ENCODE peak calls at places on chromosome 11, in nine cellular contexts. One of them, this sample, is unnamed.

GRCh38 chr11:70699294-70700221 is 301.2 kb downstream of the CTTN start:
- DNase-seq in CD4-positive, alpha-beta T cell: no peak
- DNase-seq in fibroblast of lung: no peak
- DNase-seq in A673: no peak
- DNase-seq in upper lobe of right lung: peak; percentile 15
- DNase-seq in left lung: no peak
- DNase-seq in brain microvascular endothelial cell: no peak
- DNase-seq in ovary: no peak
- DNase-seq in psoas muscle: peak; percentile 26
- DNase-seq in this sample: peak; percentile 41

GRCh38 chr11:134049303-134049702 is 19.6 kb upstream of the JAM3 start:
- DNase-seq in CD4-positive, alpha-beta T cell: no peak
- DNase-seq in fibroblast of lung: no peak
- DNase-seq in A673: peak; percentile 27
- DNase-seq in upper lobe of right lung: peak; percentile 25
- DNase-seq in left lung: no peak
- DNase-seq in brain microvascular endothelial cell: no peak
- DNase-seq in ovary: no peak
- DNase-seq in psoas muscle: no peak
- DNase-seq in this sample: no peak

GRCh38 chr11:112810951-112811350 is 150.3 kb upstream of the NCAM1 start:
- DNase-seq in CD4-positive, alpha-beta T cell: no peak
- DNase-seq in fibroblast of lung: no peak
- DNase-seq in A673: no peak
- DNase-seq in upper lobe of right lung: no peak
- DNase-seq in left lung: no peak
- DNase-seq in brain microvascular endothelial cell: no peak
- DNase-seq in ovary: no peak
- DNase-seq in psoas muscle: no peak
- DNase-seq in this sample: no peak

GRCh38 chr11:42762348-42762747 is 549.4 kb upstream of the API5 start:
- DNase-seq in CD4-positive, alpha-beta T cell: no peak
- DNase-seq in fibroblast of lung: no peak
- DNase-seq in A673: no peak
- DNase-seq in upper lobe of right lung: no peak
- DNase-seq in left lung: no peak
- DNase-seq in brain microvascular endothelial cell: no peak
- DNase-seq in ovary: no peak
- DNase-seq in psoas muscle: no peak
- DNase-seq in this sample: no peak

GRCh38 chr11:74932169-74932568 is 16.7 kb downstream of the XRRA1 start:
- DNase-seq in CD4-positive, alpha-beta T cell: no peak
- DNase-seq in fibroblast of lung: peak; percentile 79
- DNase-seq in A673: peak; percentile 29
- DNase-seq in upper lobe of right lung: no peak
- DNase-seq in left lung: no peak
- DNase-seq in brain microvascular endothelial cell: peak; percentile 78
- DNase-seq in ovary: no peak
- DNase-seq in psoas muscle: no peak
- DNase-seq in this sample: no peak

GRCh38 chr11:92707665-92708064 is 261.8 kb upstream of the MTNR1B start:
- DNase-seq in CD4-positive, alpha-beta T cell: no peak
- DNase-seq in fibroblast of lung: peak; percentile 58
- DNase-seq in A673: no peak
- DNase-seq in upper lobe of right lung: no peak
- DNase-seq in left lung: no peak
- DNase-seq in brain microvascular endothelial cell: peak; percentile 11
- DNase-seq in ovary: no peak
- DNase-seq in psoas muscle: no peak
- DNase-seq in this sample: no peak

GRCh38 chr11:102196816-102197215 is 86.6 kb downstream of the YAP1 start:
- DNase-seq in CD4-positive, alpha-beta T cell: no peak
- DNase-seq in fibroblast of lung: no peak
- DNase-seq in A673: no peak
- DNase-seq in upper lobe of right lung: no peak
- DNase-seq in left lung: no peak
- DNase-seq in brain microvascular endothelial cell: no peak
- DNase-seq in ovary: no peak
- DNase-seq in psoas muscle: no peak
- DNase-seq in this sample: no peak

GRCh38 chr11:134905966-134906955 is 494.2 kb upstream of the B3GAT1 start:
- DNase-seq in CD4-positive, alpha-beta T cell: no peak
- DNase-seq in fibroblast of lung: no peak
- DNase-seq in A673: peak; percentile 42
- DNase-seq in upper lobe of right lung: no peak
- DNase-seq in left lung: no peak
- DNase-seq in brain microvascular endothelial cell: no peak
- DNase-seq in ovary: no peak
- DNase-seq in psoas muscle: no peak
- DNase-seq in this sample: no peak

GRCh38 chr11:35594680-35595079 is 23.6 kb upstream of the FJX1 start:
- DNase-seq in CD4-positive, alpha-beta T cell: no peak
- DNase-seq in fibroblast of lung: no peak
- DNase-seq in A673: no peak
- DNase-seq in upper lobe of right lung: no peak
- DNase-seq in left lung: no peak
- DNase-seq in brain microvascular endothelial cell: no peak
- DNase-seq in ovary: no peak
- DNase-seq in psoas muscle: no peak
- DNase-seq in this sample: no peak

GRCh38 chr11:134988495-134988894 is 576.5 kb upstream of the B3GAT1 start:
- DNase-seq in CD4-positive, alpha-beta T cell: no peak
- DNase-seq in fibroblast of lung: no peak
- DNase-seq in A673: no peak
- DNase-seq in upper lobe of right lung: no peak
- DNase-seq in left lung: no peak
- DNase-seq in brain microvascular endothelial cell: no peak
- DNase-seq in ovary: no peak
- DNase-seq in psoas muscle: no peak
- DNase-seq in this sample: no peak

GRCh38 chr11:108933630-108934029 is 268.8 kb downstream of the DDX10 start:
- DNase-seq in CD4-positive, alpha-beta T cell: no peak
- DNase-seq in fibroblast of lung: peak; percentile 85
- DNase-seq in A673: no peak
- DNase-seq in upper lobe of right lung: no peak
- DNase-seq in left lung: no peak
- DNase-seq in brain microvascular endothelial cell: peak; percentile 68
- DNase-seq in ovary: no peak
- DNase-seq in psoas muscle: no peak
- DNase-seq in this sample: no peak

GRCh38 chr11:62433553-62434301 is 14.9 kb downstream of the SCGB1A1 start:
- DNase-seq in CD4-positive, alpha-beta T cell: no peak
- DNase-seq in fibroblast of lung: no peak
- DNase-seq in A673: no peak
- DNase-seq in upper lobe of right lung: no peak
- DNase-seq in left lung: no peak
- DNase-seq in brain microvascular endothelial cell: no peak
- DNase-seq in ovary: peak; percentile 40
- DNase-seq in psoas muscle: no peak
- DNase-seq in this sample: no peak

GRCh38 chr11:116731821-116732739 is 40.7 kb downstream of the BUD13 start:
- DNase-seq in CD4-positive, alpha-beta T cell: no peak
- DNase-seq in fibroblast of lung: no peak
- DNase-seq in A673: no peak
- DNase-seq in upper lobe of right lung: peak; percentile 29
- DNase-seq in left lung: no peak
- DNase-seq in brain microvascular endothelial cell: no peak
- DNase-seq in ovary: no peak
- DNase-seq in psoas muscle: no peak
- DNase-seq in this sample: no peak

GRCh38 chr11:111602865-111603632 is 800 bp downstream of the SIK2 start:
- DNase-seq in CD4-positive, alpha-beta T cell: no peak
- DNase-seq in fibroblast of lung: peak; percentile 63
- DNase-seq in A673: peak; percentile 48
- DNase-seq in upper lobe of right lung: no peak
- DNase-seq in left lung: peak; percentile 86
- DNase-seq in brain microvascular endothelial cell: peak; percentile 33
- DNase-seq in ovary: no peak
- DNase-seq in psoas muscle: no peak
- DNase-seq in this sample: no peak

GRCh38 chr11:111922803-111923202 is 4.1 kb downstream of the C11orf52 start:
- DNase-seq in CD4-positive, alpha-beta T cell: no peak
- DNase-seq in fibroblast of lung: peak; percentile 78
- DNase-seq in A673: peak; percentile 82
- DNase-seq in upper lobe of right lung: no peak
- DNase-seq in left lung: no peak
- DNase-seq in brain microvascular endothelial cell: peak; percentile 71
- DNase-seq in ovary: peak; percentile 67
- DNase-seq in psoas muscle: no peak
- DNase-seq in this sample: no peak

GRCh38 chr11:119367661-119368120 is 13.8 kb downstream of the USP2 start:
- DNase-seq in CD4-positive, alpha-beta T cell: no peak
- DNase-seq in fibroblast of lung: no peak
- DNase-seq in A673: no peak
- DNase-seq in upper lobe of right lung: peak; percentile 37
- DNase-seq in left lung: no peak
- DNase-seq in brain microvascular endothelial cell: no peak
- DNase-seq in ovary: no peak
- DNase-seq in psoas muscle: peak; percentile 73
- DNase-seq in this sample: no peak

GRCh38 chr11:64659417-64660144 is 63.4 kb downstream of the NRXN2 start:
- DNase-seq in CD4-positive, alpha-beta T cell: no peak
- DNase-seq in fibroblast of lung: peak; percentile 90
- DNase-seq in A673: peak; percentile 77
- DNase-seq in upper lobe of right lung: no peak
- DNase-seq in left lung: no peak
- DNase-seq in brain microvascular endothelial cell: peak; percentile 87
- DNase-seq in ovary: no peak
- DNase-seq in psoas muscle: peak; percentile 45
- DNase-seq in this sample: no peak
- H3K27ac ChIP-seq in CD4-positive, alpha-beta T cell: no peak overlapping the region
- H3K27ac ChIP-seq in fibroblast of lung: peak overlapping the region; percentile 84
- H3K27ac ChIP-seq in A673: peak overlapping the region; percentile 91
- H3K27ac ChIP-seq in upper lobe of right lung: no peak overlapping the region
- H3K27ac ChIP-seq in left lung: no peak overlapping the region
- H3K27ac ChIP-seq in brain microvascular endothelial cell: no peak overlapping the region
- H3K27ac ChIP-seq in ovary: no peak overlapping the region
- H3K27ac ChIP-seq in psoas muscle: peak overlapping the region; percentile 16
- H3K27ac ChIP-seq in this sample: no peak overlapping the region

DNA sequence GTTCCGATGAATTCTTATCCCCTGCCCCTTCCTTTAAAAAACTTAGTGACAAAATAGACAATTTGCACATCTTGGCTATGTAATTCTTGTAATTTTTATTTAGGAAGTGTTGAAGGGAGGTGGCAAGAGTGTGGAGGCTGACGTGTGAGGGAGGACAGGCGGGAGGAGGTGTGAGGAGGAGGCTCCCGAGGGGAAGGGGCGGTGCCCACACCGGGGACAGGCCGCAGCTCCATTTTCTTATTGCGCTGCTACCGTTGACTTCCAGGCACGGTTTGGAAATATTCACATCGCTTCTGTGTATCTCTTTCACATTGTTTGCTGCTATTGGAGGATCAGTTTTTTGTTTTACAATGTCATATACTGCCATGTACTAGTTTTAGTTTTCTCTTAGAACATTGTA is 12.0 kb downstream of the CCND1 start:
- DNase-seq in CD4-positive, alpha-beta T cell: no peak
- DNase-seq in fibroblast of lung: no peak
- DNase-seq in A673: peak; percentile 88
- DNase-seq in upper lobe of right lung: peak; percentile 54
- DNase-seq in left lung: no peak
- DNase-seq in brain microvascular endothelial cell: no peak
- DNase-seq in ovary: no peak
- DNase-seq in psoas muscle: no peak
- DNase-seq in this sample: no peak
- H3K27ac ChIP-seq in CD4-positive, alpha-beta T cell: no peak overlapping the region
- H3K27ac ChIP-seq in fibroblast of lung: no peak overlapping the region
- H3K27ac ChIP-seq in A673: peak overlapping the region; percentile 99
- H3K27ac ChIP-seq in upper lobe of right lung: no peak overlapping the region
- H3K27ac ChIP-seq in left lung: no peak overlapping the region
- H3K27ac ChIP-seq in brain microvascular endothelial cell: no peak overlapping the region
- H3K27ac ChIP-seq in ovary: no peak overlapping the region
- H3K27ac ChIP-seq in psoas muscle: no peak overlapping the region
- H3K27ac ChIP-seq in this sample: no peak overlapping the region

GRCh38 chr11:10315083-10315482 is 10.2 kb downstream of the ADM start:
- DNase-seq in CD4-positive, alpha-beta T cell: no peak
- DNase-seq in fibroblast of lung: no peak
- DNase-seq in A673: no peak
- DNase-seq in upper lobe of right lung: no peak
- DNase-seq in left lung: no peak
- DNase-seq in brain microvascular endothelial cell: no peak
- DNase-seq in ovary: no peak
- DNase-seq in psoas muscle: no peak
- DNase-seq in this sample: no peak
- H3K27ac ChIP-seq in CD4-positive, alpha-beta T cell: no peak overlapping the region
- H3K27ac ChIP-seq in fibroblast of lung: no peak overlapping the region
- H3K27ac ChIP-seq in A673: no peak overlapping the region
- H3K27ac ChIP-seq in upper lobe of right lung: no peak overlapping the region
- H3K27ac ChIP-seq in left lung: no peak overlapping the region
- H3K27ac ChIP-seq in brain microvascular endothelial cell: no peak overlapping the region
- H3K27ac ChIP-seq in ovary: no peak overlapping the region
- H3K27ac ChIP-seq in psoas muscle: no peak overlapping the region
- H3K27ac ChIP-seq in this sample: no peak overlapping the region

DNA sequence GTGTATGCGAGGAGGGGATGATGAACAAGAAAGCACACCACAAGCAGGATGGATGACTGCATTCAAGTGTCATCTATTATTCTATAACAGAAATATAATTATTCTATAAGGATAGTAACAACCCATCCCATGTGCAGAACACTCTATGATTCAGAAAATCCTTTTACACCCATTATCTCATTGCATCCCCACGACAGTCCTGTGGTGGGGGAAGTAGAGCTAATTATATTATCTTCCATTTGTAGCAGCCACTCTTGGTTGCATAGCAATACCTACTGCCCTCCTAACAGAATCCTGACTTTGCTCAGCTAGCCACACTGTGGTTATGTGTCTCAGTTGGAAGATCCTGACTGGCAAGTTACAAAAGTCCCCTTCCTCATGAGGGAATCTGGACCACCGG is 406.5 kb upstream of the NARS2 start:
- DNase-seq in CD4-positive, alpha-beta T cell: no peak
- DNase-seq in fibroblast of lung: no peak
- DNase-seq in A673: no peak
- DNase-seq in upper lobe of right lung: no peak
- DNase-seq in left lung: no peak
- DNase-seq in brain microvascular endothelial cell: no peak
- DNase-seq in ovary: no peak
- DNase-seq in psoas muscle: no peak
- DNase-seq in this sample: no peak
- H3K27ac ChIP-seq in CD4-positive, alpha-beta T cell: no peak overlapping the region
- H3K27ac ChIP-seq in fibroblast of lung: no peak overlapping the region
- H3K27ac ChIP-seq in A673: no peak overlapping the region
- H3K27ac ChIP-seq in upper lobe of right lung: no peak overlapping the region
- H3K27ac ChIP-seq in left lung: no peak overlapping the region
- H3K27ac ChIP-seq in brain microvascular endothelial cell: no peak overlapping the region
- H3K27ac ChIP-seq in ovary: no peak overlapping the region
- H3K27ac ChIP-seq in psoas muscle: no peak overlapping the region
- H3K27ac ChIP-seq in this sample: no peak overlapping the region